ENCODE peak calls at places on chromosomes 6 and 20, in eight cellular contexts. One of them, this sample, is unnamed.

GRCh38 chr6:164106345-164106769 is 691.8 kb downstream of the QKI start:
- DNase-seq in breast epithelium: no peak
- DNase-seq in transverse colon: no peak
- DNase-seq in K562: peak; percentile 68
- DNase-seq in HepG2: peak; percentile 16
- DNase-seq in stomach: no peak
- DNase-seq in HCT116: no peak
- DNase-seq in suprapubic skin: no peak
- DNase-seq in this sample: no peak

GRCh38 chr20:24149881-24150307 is 161.3 kb upstream of the GGTLC1 start:
- DNase-seq in HepG2: peak; percentile 52
- DNase-seq in suprapubic skin: no peak
- DNase-seq in breast epithelium: no peak
- DNase-seq in transverse colon: no peak
- DNase-seq in K562: peak; percentile 47
- DNase-seq in HCT116: no peak
- DNase-seq in stomach: no peak
- DNase-seq in this sample: no peak

GRCh38 chr6:40897390-40898003 is 141.5 kb downstream of the UNC5CL start:
- DNase-seq in HCT116: no peak
- DNase-seq in transverse colon: no peak
- DNase-seq in stomach: no peak
- DNase-seq in HepG2: peak; percentile 33
- DNase-seq in suprapubic skin: no peak
- DNase-seq in breast epithelium: no peak
- DNase-seq in K562: no peak
- DNase-seq in this sample: no peak

GRCh38 chr20:20373046-20373706 is 5.3 kb downstream of the INSM1 start:
- DNase-seq in K562: no peak
- DNase-seq in transverse colon: no peak
- DNase-seq in breast epithelium: no peak
- DNase-seq in HCT116: no peak
- DNase-seq in HepG2: no peak
- DNase-seq in stomach: no peak
- DNase-seq in suprapubic skin: no peak
- DNase-seq in this sample: no peak

GRCh38 chr6:136723780-136724179 is 68.5 kb downstream of the MAP3K5 start:
- DNase-seq in HCT116: no peak
- DNase-seq in transverse colon: no peak
- DNase-seq in stomach: no peak
- DNase-seq in suprapubic skin: no peak
- DNase-seq in HepG2: no peak
- DNase-seq in K562: no peak
- DNase-seq in breast epithelium: no peak
- DNase-seq in this sample: peak; percentile 82

GRCh38 chr6:11304946-11305345 is 72.5 kb upstream of the NEDD9 start:
- DNase-seq in stomach: no peak
- DNase-seq in HCT116: no peak
- DNase-seq in HepG2: no peak
- DNase-seq in breast epithelium: no peak
- DNase-seq in K562: no peak
- DNase-seq in transverse colon: no peak
- DNase-seq in suprapubic skin: no peak
- DNase-seq in this sample: no peak

GRCh38 chr6:95266537-95267258 is 310.6 kb upstream of the MANEA start:
- DNase-seq in HepG2: no peak
- DNase-seq in suprapubic skin: no peak
- DNase-seq in HCT116: no peak
- DNase-seq in stomach: no peak
- DNase-seq in breast epithelium: no peak
- DNase-seq in transverse colon: no peak
- DNase-seq in K562: no peak
- DNase-seq in this sample: no peak

GRCh38 chr6:149451361-149452061 is 33.3 kb downstream of the ZC3H12D start:
- DNase-seq in suprapubic skin: no peak
- DNase-seq in K562: no peak
- DNase-seq in breast epithelium: no peak
- DNase-seq in transverse colon: peak; percentile 82
- DNase-seq in HCT116: no peak
- DNase-seq in stomach: no peak
- DNase-seq in HepG2: no peak
- DNase-seq in this sample: peak; percentile 78

GRCh38 chr6:146282837-146283236 is 254.0 kb downstream of the GRM1 start:
- DNase-seq in breast epithelium: no peak
- DNase-seq in transverse colon: no peak
- DNase-seq in stomach: no peak
- DNase-seq in HepG2: no peak
- DNase-seq in HCT116: no peak
- DNase-seq in K562: no peak
- DNase-seq in suprapubic skin: no peak
- DNase-seq in this sample: no peak

GRCh38 chr20:25315418-25316210 is 67.7 kb downstream of the PYGB start:
- DNase-seq in suprapubic skin: no peak
- DNase-seq in breast epithelium: no peak
- DNase-seq in transverse colon: peak; percentile 5
- DNase-seq in K562: no peak
- DNase-seq in HCT116: no peak
- DNase-seq in stomach: peak; percentile 17
- DNase-seq in HepG2: no peak
- DNase-seq in this sample: peak; percentile 68

GRCh38 chr6:31718294-31718693 is 3.1 kb downstream of the LY6G6D start:
- DNase-seq in HCT116: peak; percentile 71
- DNase-seq in HepG2: no peak
- DNase-seq in K562: no peak
- DNase-seq in breast epithelium: peak; percentile 85
- DNase-seq in suprapubic skin: no peak
- DNase-seq in transverse colon: peak; percentile 78
- DNase-seq in stomach: peak; percentile 64
- DNase-seq in this sample: no peak
- TF ChIP-seq POLR2AphosphoS5 in HCT116: peak; percentile 55
- TF ChIP-seq POLR2AphosphoS5 in HepG2: no peak
- TF ChIP-seq POLR2AphosphoS5 in K562: no peak
- TF ChIP-seq POLR2AphosphoS5 in breast epithelium: peak; percentile 32
- TF ChIP-seq POLR2AphosphoS5 in suprapubic skin: no peak
- TF ChIP-seq POLR2AphosphoS5 in transverse colon: peak; percentile 23
- TF ChIP-seq POLR2AphosphoS5 in stomach: no peak
- TF ChIP-seq POLR2AphosphoS5 in this sample: no peak

DNA sequence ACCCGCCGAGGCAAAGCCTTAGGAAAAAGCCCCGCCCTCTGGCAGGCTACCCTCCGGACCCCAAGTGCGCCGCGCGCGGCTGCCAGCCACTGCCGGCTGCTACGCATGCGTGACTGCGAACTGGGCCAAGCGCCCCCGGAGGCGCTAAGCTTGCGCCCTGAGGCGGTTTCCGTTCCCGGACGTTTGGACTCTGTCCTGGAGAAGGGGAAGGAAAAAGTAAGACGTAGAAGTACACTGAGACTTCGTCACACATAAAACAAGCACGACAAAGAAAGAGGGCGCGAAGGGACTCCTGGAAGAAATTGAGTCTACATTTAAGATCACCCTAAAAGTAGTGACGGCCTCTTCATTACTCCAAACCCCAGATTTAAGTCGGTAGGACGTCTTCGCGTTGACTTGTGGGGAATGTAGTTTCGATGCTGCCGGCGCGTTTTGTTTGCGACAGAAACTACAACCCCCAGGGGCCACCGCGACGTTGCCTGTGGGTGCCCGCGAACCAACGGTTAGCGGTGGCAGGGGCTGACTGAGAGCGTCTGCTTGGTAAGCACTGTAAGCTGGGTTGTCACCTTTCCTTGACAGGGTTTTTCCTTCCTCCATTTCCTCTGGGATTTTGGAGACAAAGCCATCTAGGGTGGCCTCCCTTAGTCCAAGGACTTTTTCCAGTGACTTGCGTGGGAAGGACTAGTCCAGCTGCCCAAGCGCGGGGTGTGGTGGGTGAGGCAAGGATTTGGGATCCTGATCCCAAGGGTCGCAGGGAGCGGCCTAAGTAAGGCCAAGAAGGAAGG is at the start of gene CEP57L1:
- DNase-seq in stomach: peak; percentile 97
- DNase-seq in HCT116: peak; percentile 94
- DNase-seq in breast epithelium: peak; percentile 93
- DNase-seq in transverse colon: peak; percentile 98
- DNase-seq in suprapubic skin: peak; percentile 97
- DNase-seq in HepG2: peak; percentile 93
- DNase-seq in K562: peak; percentile 75
- DNase-seq in this sample: peak; percentile 99
- TF ChIP-seq POLR2A in stomach: peak; percentile 43
- TF ChIP-seq POLR2A in HCT116: peak; percentile 73
- TF ChIP-seq POLR2A in breast epithelium: peak; percentile 62
- TF ChIP-seq POLR2A in transverse colon: peak; percentile 12
- TF ChIP-seq POLR2A in suprapubic skin: no peak
- TF ChIP-seq POLR2A in HepG2: peak; percentile 52
- TF ChIP-seq POLR2A in K562: peak; percentile 80
- TF ChIP-seq POLR2A in this sample: no peak

DNA sequence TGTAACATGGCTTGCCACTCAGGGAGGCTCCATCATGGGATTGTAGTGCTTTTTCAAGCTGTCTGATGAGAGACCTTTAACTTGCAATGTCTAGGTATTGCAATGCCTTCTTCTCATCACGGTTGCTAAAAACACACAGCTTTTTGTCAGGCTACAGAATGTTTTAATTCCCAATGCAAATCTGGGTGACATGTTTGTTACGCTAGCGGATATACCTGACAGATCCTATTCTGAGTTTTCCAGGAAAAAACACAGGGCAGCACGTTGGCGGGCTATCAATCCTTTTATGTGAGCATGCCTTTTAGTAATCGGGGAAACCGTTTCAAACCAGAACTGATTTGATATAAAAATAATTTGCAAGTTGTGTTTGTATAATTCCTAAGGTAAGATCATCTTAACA is 577.2 kb upstream of the MAP3K7 start:
- DNase-seq in stomach: no peak
- DNase-seq in suprapubic skin: no peak
- DNase-seq in transverse colon: no peak
- DNase-seq in HepG2: no peak
- DNase-seq in HCT116: no peak
- DNase-seq in K562: no peak
- DNase-seq in breast epithelium: no peak
- DNase-seq in this sample: no peak
- TF ChIP-seq POLR2AphosphoS5 in stomach: no peak
- TF ChIP-seq POLR2AphosphoS5 in suprapubic skin: no peak
- TF ChIP-seq POLR2AphosphoS5 in transverse colon: no peak
- TF ChIP-seq POLR2AphosphoS5 in HepG2: no peak
- TF ChIP-seq POLR2AphosphoS5 in HCT116: no peak
- TF ChIP-seq POLR2AphosphoS5 in K562: no peak
- TF ChIP-seq POLR2AphosphoS5 in breast epithelium: no peak
- TF ChIP-seq POLR2AphosphoS5 in this sample: no peak

GRCh38 chr20:51456511-51457280 is 85.8 kb downstream of the NFATC2 start:
- DNase-seq in transverse colon: peak; percentile 89
- DNase-seq in HCT116: peak; percentile 88
- DNase-seq in stomach: peak; percentile 98
- DNase-seq in HepG2: peak; percentile 78
- DNase-seq in suprapubic skin: peak; percentile 96
- DNase-seq in breast epithelium: peak; percentile 95
- DNase-seq in K562: peak; percentile 52
- DNase-seq in this sample: peak; percentile 90
- TF ChIP-seq POLR2A in transverse colon: no peak
- TF ChIP-seq POLR2A in HCT116: no peak
- TF ChIP-seq POLR2A in stomach: no peak
- TF ChIP-seq POLR2A in HepG2: no peak
- TF ChIP-seq POLR2A in suprapubic skin: no peak
- TF ChIP-seq POLR2A in breast epithelium: no peak
- TF ChIP-seq POLR2A in K562: no peak
- TF ChIP-seq POLR2A in this sample: no peak

GRCh38 chr6:69622924-69623323 is 173.9 kb downstream of the LMBRD1 start:
- DNase-seq in HCT116: no peak
- DNase-seq in HepG2: no peak
- DNase-seq in K562: no peak
- DNase-seq in transverse colon: no peak
- DNase-seq in breast epithelium: no peak
- DNase-seq in stomach: no peak
- DNase-seq in suprapubic skin: no peak
- DNase-seq in this sample: no peak

GRCh38 chr6:69631552-69632346 is 165.1 kb downstream of the LMBRD1 start:
- DNase-seq in stomach: no peak
- DNase-seq in HCT116: no peak
- DNase-seq in breast epithelium: no peak
- DNase-seq in suprapubic skin: no peak
- DNase-seq in HepG2: no peak
- DNase-seq in K562: no peak
- DNase-seq in transverse colon: no peak
- DNase-seq in this sample: no peak

GRCh38 chr6:69630767-69631166 is 166.0 kb downstream of the LMBRD1 start:
- DNase-seq in HepG2: no peak
- DNase-seq in suprapubic skin: no peak
- DNase-seq in breast epithelium: no peak
- DNase-seq in K562: no peak
- DNase-seq in HCT116: no peak
- DNase-seq in transverse colon: no peak
- DNase-seq in stomach: no peak
- DNase-seq in this sample: no peak

GRCh38 chr6:69624944-69625343 is 171.9 kb downstream of the LMBRD1 start:
- DNase-seq in HCT116: no peak
- DNase-seq in K562: no peak
- DNase-seq in suprapubic skin: no peak
- DNase-seq in transverse colon: no peak
- DNase-seq in breast epithelium: no peak
- DNase-seq in stomach: no peak
- DNase-seq in HepG2: no peak
- DNase-seq in this sample: no peak

DNA sequence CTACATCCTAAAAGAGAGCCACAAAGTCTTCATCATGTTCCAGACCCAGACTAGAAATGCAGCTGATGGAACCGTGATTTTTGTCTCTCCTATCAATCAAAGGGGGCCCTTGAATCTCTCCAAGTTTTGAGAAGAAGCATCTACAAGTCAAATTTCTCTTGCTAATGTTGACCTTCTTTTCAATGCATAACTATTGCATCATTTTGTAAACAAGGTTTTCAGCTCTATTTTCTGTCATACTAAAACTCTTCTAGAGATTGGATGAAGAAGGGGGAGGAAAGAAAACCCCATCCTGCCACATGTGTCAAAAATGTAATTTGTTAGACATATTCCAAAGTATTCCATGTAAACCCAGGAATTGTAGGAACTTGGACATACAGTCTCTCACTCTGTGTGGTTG is 169.2 kb downstream of the LMBRD1 start:
- DNase-seq in HCT116: no peak
- DNase-seq in stomach: no peak
- DNase-seq in breast epithelium: no peak
- DNase-seq in suprapubic skin: no peak
- DNase-seq in transverse colon: no peak
- DNase-seq in HepG2: no peak
- DNase-seq in K562: no peak
- DNase-seq in this sample: no peak
- TF ChIP-seq POLR2AphosphoS5 in HCT116: no peak
- TF ChIP-seq POLR2AphosphoS5 in stomach: no peak
- TF ChIP-seq POLR2AphosphoS5 in breast epithelium: no peak
- TF ChIP-seq POLR2AphosphoS5 in suprapubic skin: no peak
- TF ChIP-seq POLR2AphosphoS5 in transverse colon: no peak
- TF ChIP-seq POLR2AphosphoS5 in HepG2: no peak
- TF ChIP-seq POLR2AphosphoS5 in K562: no peak
- TF ChIP-seq POLR2AphosphoS5 in this sample: no peak

This sample was measured in spleen.